ENCODE peak calls at places on chromosomes 4 and X, in six cellular contexts. S is choroid plexus epithelial cell, V is cardiac muscle cell, A is progenitor cell of endocrine pancreas, O is dorsolateral prefrontal cortex, W is AG09309. G is an unnamed sample.

GRCh38 chr4:29540439-29541102 is 1179.6 kb upstream of the PCDH7 start:
- DNase-seq in O (no peak), S (no peak), V (no peak), A (no peak), W (no peak), G (no peak)

GRCh38 chrX:1316527-1316926 is 20.1 kb upstream of the IL3RA start:
- DNase-seq in V (no peak), O (peak), W (no peak), A (no peak), S (no peak), G (no peak)

GRCh38 chr4:29588615-29589014 is 1131.6 kb upstream of the PCDH7 start:
- DNase-seq in O (no peak), W (peak), V (no peak), A (no peak), S (no peak), G (no peak)

GRCh38 chr4:119498520-119498919 is 130.1 kb downstream of the PDE5A start:
- DNase-seq in S (peak), O (no peak), V (no peak), W (no peak), A (no peak), G (no peak)

GRCh38 chr4:120544838-120545237 is 377.7 kb downstream of the PRDM5 start:
- DNase-seq in V (no peak), S (no peak), A (no peak), O (no peak), W (no peak), G (no peak)

GRCh38 chr4:24805566-24805965 is 10.2 kb downstream of the SOD3 start:
- DNase-seq in O (no peak), W (no peak), S (no peak), A (no peak), V (no peak), G (no peak)

GRCh38 chr4:184003433-184003832 is 98.3 kb downstream of the STOX2 start:
- DNase-seq in O (no peak), V (no peak), S (no peak), W (no peak), A (no peak), G (no peak)

GRCh38 chrX:21932277-21932996 is 8.1 kb upstream of the SMS start:
- DNase-seq in W (peak), O (no peak), V (no peak), A (no peak), S (peak), G (no peak)

GRCh38 chrX:46979340-46979739 is 67.1 kb downstream of the JADE3 start:
- DNase-seq in W (peak), S (peak), O (no peak), V (no peak), A (no peak), G (no peak)

GRCh38 chr4:85952982-85953650 is 406.7 kb downstream of the MAPK10 start:
- DNase-seq in S (peak), W (no peak), V (no peak), A (no peak), O (no peak), G (no peak)

GRCh38 chr4:62399242-62399641 is 1199.1 kb downstream of the ADGRL3 start:
- DNase-seq in A (no peak), V (no peak), S (peak), W (no peak), O (no peak), G (no peak)

GRCh38 chr4:189436207-189436606 is 504.5 kb upstream of the FRG1 start:
- DNase-seq in O (no peak), W (no peak), A (no peak), S (no peak), V (no peak), G (no peak)
- TF ChIP-seq CTCF in O (no peak), W (no peak), A (peak), S (no peak), V (no peak), G (peak)

DNA sequence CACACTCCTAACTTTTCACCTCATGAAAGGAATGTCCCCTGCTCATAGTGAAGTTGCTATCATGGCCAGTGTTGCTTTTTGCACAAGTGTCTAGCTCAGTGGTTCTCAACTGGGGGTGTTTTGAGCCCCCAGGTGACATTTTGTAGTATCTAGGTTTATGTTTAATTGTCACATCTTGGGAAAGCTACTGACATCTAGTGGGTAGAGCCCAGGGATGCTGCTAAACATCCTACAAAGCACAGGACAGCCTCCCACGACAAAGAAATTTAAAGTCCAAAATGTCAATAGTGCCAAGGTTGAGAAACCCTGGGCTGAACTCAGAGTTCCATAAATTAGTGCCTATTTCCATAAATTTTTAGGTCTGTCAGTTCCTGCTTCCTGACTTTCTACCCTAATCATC is 70.7 kb upstream of the HCCS start:
- DNase-seq in A (no peak), S (peak), O (no peak), W (no peak), V (peak), G (no peak)
- TF ChIP-seq CTCF in A (no peak), S (peak), O (no peak), W (peak), V (peak), G (no peak)

DNA sequence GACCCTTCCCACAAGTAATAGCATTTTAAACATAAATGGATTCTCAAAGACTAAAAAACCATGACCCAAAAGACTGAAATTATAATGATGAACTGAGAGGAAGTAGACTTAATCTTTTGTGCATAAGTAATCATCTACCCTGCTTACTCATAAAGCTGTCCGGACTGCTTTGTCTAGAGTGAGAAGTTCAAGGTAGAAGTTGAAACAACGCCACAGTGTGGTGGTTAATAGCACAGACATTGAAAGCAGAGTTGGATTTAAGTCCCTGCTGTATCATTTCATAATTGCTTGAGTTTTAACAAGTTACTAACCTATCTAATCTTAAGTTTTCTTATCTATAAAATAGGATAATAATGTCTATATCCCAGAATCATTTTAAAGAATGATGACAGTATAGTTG is 346.5 kb downstream of the CENPC start:
- DNase-seq in S (peak), W (no peak), O (no peak), A (no peak), V (peak), G (no peak)
- TF ChIP-seq CTCF in S (peak), W (no peak), O (peak), A (peak), V (peak), G (peak)

GRCh38 chrX:136477026-136477425 is 10.7 kb upstream of the BRS3 start:
- DNase-seq in A (no peak), V (no peak), S (no peak), W (no peak), O (no peak), G (no peak)
- TF ChIP-seq CTCF in A (no peak), V (no peak), S (no peak), W (no peak), O (no peak), G (no peak)

GRCh38 chr4:92091335-92091734 is 212.4 kb upstream of the GRID2 start:
- DNase-seq in W (no peak), V (no peak), S (peak), A (no peak), O (no peak), G (no peak)
- TF ChIP-seq CTCF in W (no peak), V (no peak), S (no peak), A (no peak), O (no peak), G (peak)